ENCODE peak calls at places on chromosomes 3 and 15, in four cellular contexts. One of them, this sample, is unnamed.

GRCh38 chr3:169146112-169146665 is 517.3 kb downstream of the MECOM start:
- DNase-seq in H9: peak; percentile 57
- DNase-seq in mesenchymal stem cell: peak; percentile 37
- DNase-seq in HCT116: no peak
- DNase-seq in this sample: peak; percentile 83

GRCh38 chr3:138381950-138382715 is 33.8 kb downstream of the MRAS start:
- DNase-seq in HCT116: no peak
- DNase-seq in mesenchymal stem cell: peak; percentile 68
- DNase-seq in H9: no peak
- DNase-seq in this sample: peak; percentile 93

GRCh38 chr15:67185621-67186225 is 68.7 kb downstream of the AAGAB start:
- DNase-seq in H9: no peak
- DNase-seq in HCT116: no peak
- DNase-seq in mesenchymal stem cell: no peak
- DNase-seq in this sample: no peak

GRCh38 chr3:119582178-119582577 is 2.9 kb downstream of the ADPRH start:
- DNase-seq in mesenchymal stem cell: peak; percentile 18
- DNase-seq in H9: no peak
- DNase-seq in HCT116: no peak
- DNase-seq in this sample: peak; percentile 57

GRCh38 chr15:50137330-50137761 is 18.3 kb upstream of the ATP8B4 start:
- DNase-seq in mesenchymal stem cell: peak; percentile 99
- DNase-seq in H9: no peak
- DNase-seq in HCT116: peak; percentile 86
- DNase-seq in this sample: no peak

GRCh38 chr3:48215466-48215865 is 7.8 kb upstream of the CAMP start:
- DNase-seq in mesenchymal stem cell: peak; percentile 65
- DNase-seq in HCT116: no peak
- DNase-seq in H9: no peak
- DNase-seq in this sample: no peak

GRCh38 chr3:180600473-180600872 is 1.5 kb upstream of the TTC14 start:
- DNase-seq in H9: no peak
- DNase-seq in mesenchymal stem cell: no peak
- DNase-seq in HCT116: no peak
- DNase-seq in this sample: no peak

GRCh38 chr3:127014536-127015281 is 31.8 kb downstream of the PLXNA1 start:
- DNase-seq in HCT116: no peak
- DNase-seq in mesenchymal stem cell: no peak
- DNase-seq in H9: no peak
- DNase-seq in this sample: no peak

GRCh38 chr15:95447486-95447885 is 883.0 kb upstream of the NR2F2 start:
- DNase-seq in H9: no peak
- DNase-seq in mesenchymal stem cell: no peak
- DNase-seq in HCT116: no peak
- DNase-seq in this sample: no peak

GRCh38 chr15:59570364-59570763 is 41.2 kb upstream of the GCNT3 start:
- DNase-seq in HCT116: peak; percentile 45
- DNase-seq in mesenchymal stem cell: no peak
- DNase-seq in H9: no peak
- DNase-seq in this sample: no peak

DNA sequence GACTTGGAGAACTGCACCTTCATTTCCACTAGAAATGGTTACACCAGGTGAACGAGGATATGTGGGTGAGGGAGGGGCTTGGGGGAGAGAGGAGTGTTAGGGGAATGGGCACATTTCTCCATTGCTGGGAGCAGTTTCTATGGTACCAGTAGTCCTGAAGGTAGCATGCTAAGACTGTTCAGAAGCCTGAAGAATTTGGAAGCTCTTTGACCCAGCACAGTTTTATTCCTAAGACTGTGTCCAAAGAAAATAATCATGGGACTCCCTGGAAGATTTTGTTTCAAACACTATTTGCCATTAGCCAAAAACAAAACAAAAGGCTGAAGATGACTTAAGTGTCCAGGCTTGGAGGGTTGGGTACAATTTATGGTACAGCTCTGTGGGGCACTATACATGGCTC is 32.1 kb downstream of the ST6GAL1 start:
- DNase-seq in mesenchymal stem cell: no peak
- DNase-seq in H9: no peak
- DNase-seq in HCT116: no peak
- DNase-seq in this sample: no peak
- H3K27ac ChIP-seq in mesenchymal stem cell: no peak overlapping the region
- H3K27ac ChIP-seq in H9: peak overlapping the region; percentile 6
- H3K27ac ChIP-seq in HCT116: no peak overlapping the region
- H3K27ac ChIP-seq in this sample: no peak overlapping the region

GRCh38 chr3:101637461-101637860 is 39.5 kb downstream of the ZBTB11 start:
- DNase-seq in H9: no peak
- DNase-seq in mesenchymal stem cell: no peak
- DNase-seq in HCT116: no peak
- DNase-seq in this sample: no peak

GRCh38 chr3:101639280-101639963 is 37.5 kb downstream of the ZBTB11 start:
- DNase-seq in mesenchymal stem cell: no peak
- DNase-seq in H9: no peak
- DNase-seq in HCT116: no peak
- DNase-seq in this sample: no peak

GRCh38 chr3:101635954-101636798 is 40.8 kb downstream of the ZBTB11 start:
- DNase-seq in HCT116: peak; percentile 27
- DNase-seq in mesenchymal stem cell: peak; percentile 46
- DNase-seq in H9: peak; percentile 71
- DNase-seq in this sample: no peak

GRCh38 chr3:101640256-101640655 is 36.7 kb downstream of the ZBTB11 start:
- DNase-seq in mesenchymal stem cell: no peak
- DNase-seq in HCT116: no peak
- DNase-seq in H9: no peak
- DNase-seq in this sample: no peak

DNA sequence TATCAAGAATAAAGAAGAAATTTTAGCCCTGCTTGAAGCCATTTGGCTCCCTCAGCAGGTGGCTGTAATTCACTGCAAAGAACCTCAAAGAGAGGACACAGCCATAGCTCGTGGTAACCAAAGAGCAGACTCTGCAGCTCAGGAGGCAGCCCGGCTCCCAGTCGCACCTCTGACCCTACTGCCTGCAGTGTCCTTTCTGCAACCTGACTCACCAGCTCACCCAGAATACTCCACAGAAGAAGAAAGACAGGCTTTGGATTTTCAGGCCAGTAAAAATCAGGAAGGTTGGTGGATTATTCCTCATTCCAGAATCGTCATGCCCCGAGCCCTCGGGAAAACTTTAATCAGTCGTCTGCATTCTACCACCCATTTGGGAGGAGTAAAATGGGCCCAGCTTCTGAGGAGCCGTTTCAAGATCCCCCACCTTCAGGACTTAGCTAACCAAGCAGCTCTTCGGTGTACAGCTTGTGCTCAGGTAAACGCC is 38.6 kb downstream of the ZBTB11 start:
- DNase-seq in H9: peak; percentile 53
- DNase-seq in HCT116: no peak
- DNase-seq in mesenchymal stem cell: no peak
- DNase-seq in this sample: no peak
- H3K9ac ChIP-seq in H9: no peak overlapping the region
- H3K9ac ChIP-seq in HCT116: no peak overlapping the region
- H3K9ac ChIP-seq in mesenchymal stem cell: no peak overlapping the region
- H3K9ac ChIP-seq in this sample: no peak overlapping the region

GRCh38 chr3:183536238-183536880 is 19.1 kb downstream of the KLHL6 start:
- DNase-seq in HCT116: no peak
- DNase-seq in mesenchymal stem cell: no peak
- DNase-seq in H9: no peak
- DNase-seq in this sample: no peak
- H3K4me1 ChIP-seq in HCT116: no peaks in the 10 kb centered on the region
- H3K4me1 ChIP-seq in mesenchymal stem cell: peaks cover 13% of the 10 kb centered on the region
- H3K4me1 ChIP-seq in H9: peaks cover 2% of the 10 kb centered on the region
- H3K4me1 ChIP-seq in this sample: peaks cover 3% of the 10 kb centered on the region

DNA sequence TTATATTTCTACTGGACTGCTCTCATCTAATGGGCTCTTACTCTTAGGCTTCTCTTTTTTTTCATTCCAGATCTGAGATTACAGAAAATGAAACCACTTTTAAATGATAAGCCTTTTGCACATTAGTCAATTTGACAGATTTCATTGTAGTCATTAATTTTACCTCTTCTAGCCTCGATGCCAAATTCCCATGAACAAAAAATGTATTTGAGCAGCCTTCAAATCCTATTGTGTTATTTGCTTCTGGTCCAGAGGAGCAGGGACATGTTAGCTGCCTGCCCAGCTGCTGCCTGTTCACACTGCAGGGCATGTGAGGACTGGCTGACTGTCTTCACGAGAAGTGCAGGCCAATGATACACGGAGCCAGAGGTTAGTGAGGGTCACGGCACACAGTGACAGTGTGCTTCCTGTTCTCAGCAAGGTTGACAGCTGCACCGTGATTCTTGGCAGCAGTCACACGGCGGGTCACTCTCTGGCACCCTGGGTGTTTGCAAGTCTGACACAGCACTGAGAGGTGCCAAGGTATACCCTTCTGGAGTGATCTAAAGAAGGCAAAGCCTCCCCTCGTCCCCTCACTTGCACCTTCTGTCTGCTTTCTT is 40.8 kb downstream of the KAT2B start:
- DNase-seq in HCT116: no peak
- DNase-seq in H9: no peak
- DNase-seq in mesenchymal stem cell: no peak
- DNase-seq in this sample: peak; percentile 65
- H3K27ac ChIP-seq in HCT116: no peak overlapping the region
- H3K27ac ChIP-seq in H9: no peak overlapping the region
- H3K27ac ChIP-seq in mesenchymal stem cell: no peak overlapping the region
- H3K27ac ChIP-seq in this sample: no peak overlapping the region